ENCODE peak calls at places on chromosome 3, in four cellular contexts. F is WTC11, P is K562, D is A549. A is an unnamed sample.

GRCh38 chr3:123535580-123535979 is 49.3 kb downstream of the HACD2 start:
- DNase-seq in F (no peak), D (no peak), P (no peak), A (no peak)

GRCh38 chr3:159620281-159620680 is 368.4 kb upstream of the IL12A start:
- DNase-seq in D (no peak), F (no peak), P (no peak), A (no peak)

GRCh38 chr3:1082024-1082633 is 10.7 kb upstream of the CNTN6 start:
- DNase-seq in D (no peak), F (no peak), P (peak), A (peak)

GRCh38 chr3:76403556-76403955 is 618.2 kb upstream of the ZNF717 start:
- DNase-seq in D (no peak), F (no peak), P (no peak), A (no peak)

GRCh38 chr3:197111685-197112084 is 82.1 kb upstream of the MELTF start:
- DNase-seq in F (no peak), P (no peak), D (no peak), A (no peak)

GRCh38 chr3:13116426-13116825 is 43.2 kb upstream of the IQSEC1 start:
- DNase-seq in P (no peak), F (no peak), D (no peak), A (no peak)

GRCh38 chr3:183548262-183548769 is 7.2 kb downstream of the KLHL6 start:
- DNase-seq in F (peak), P (no peak), D (peak), A (no peak)

GRCh38 chr3:176430244-176430893 is 766.9 kb downstream of the TBL1XR1 start:
- DNase-seq in D (peak), P (peak), F (no peak), A (peak)

GRCh38 chr3:70973558-70973957 is 610.0 kb downstream of the FOXP1 start:
- DNase-seq in F (no peak), D (no peak), P (no peak), A (no peak)

GRCh38 chr3:17954801-17955200 is 212.4 kb upstream of the TBC1D5 start:
- DNase-seq in D (no peak), F (peak), P (no peak), A (no peak)

GRCh38 chr3:81302045-81302444 is 459.4 kb downstream of the GBE1 start:
- DNase-seq in D (peak), F (peak), P (peak), A (peak)

GRCh38 chr3:71022552-71023335 is 560.8 kb downstream of the FOXP1 start:
- DNase-seq in D (no peak), F (peak), P (no peak), A (peak)

GRCh38 chr3:46990573-46991374 is 11.3 kb downstream of the NBEAL2 start:
- DNase-seq in D (no peak), F (no peak), P (no peak), A (no peak)

GRCh38 chr3:123919353-123919752 is 35.2 kb upstream of the MYLK start:
- DNase-seq in F (no peak), D (no peak), P (no peak), A (no peak)

GRCh38 chr3:56802793-56803192 is 1.0 kb upstream of the ARHGEF3 start:
- DNase-seq in D (no peak), F (no peak), P (no peak), A (no peak)

GRCh38 chr3:190566043-190566933 is 52.4 kb downstream of the IL1RAP start:
- DNase-seq in F (no peak), P (peak), D (peak), A (peak)

GRCh38 chr3:365268-365667 is 168.7 kb downstream of the CHL1 start:
- DNase-seq in F (no peak), P (no peak), D (no peak), A (no peak)

GRCh38 chr3:136250862-136251460 is 821 bp downstream of the PCCB start:
- DNase-seq in P (peak), D (no peak), F (peak), A (peak)

GRCh38 chr3:108818404-108818803 is 4.2 kb upstream of the TRAT1 start:
- DNase-seq in F (peak), D (no peak), P (peak), A (peak)

GRCh38 chr3:65748326-65748725 is 290.4 kb downstream of the MAGI1 start:
- DNase-seq in F (no peak), P (no peak), D (no peak), A (no peak)

GRCh38 chr3:52693071-52693470 is 7.2 kb downstream of the GNL3 start:
- DNase-seq in F (no peak), P (no peak), D (no peak), A (no peak)

GRCh38 chr3:126474498-126475410 is 937 bp downstream of the ZXDC start:
- DNase-seq in D (peak), P (peak), F (peak), A (no peak)

GRCh38 chr3:33074217-33075067 is 22.5 kb downstream of the GLB1 start:
- DNase-seq in P (peak), F (peak), D (peak), A (peak)

GRCh38 chr3:17091895-17092294 is 207.1 kb downstream of the PLCL2 start:
- DNase-seq in P (no peak), F (no peak), D (no peak), A (no peak)

GRCh38 chr3:133742351-133743091 is 3.7 kb upstream of the TF start:
- DNase-seq in D (peak), P (no peak), F (no peak), A (peak)

GRCh38 chr3:38353151-38353550 is 6.6 kb downstream of the XYLB start:
- DNase-seq in P (no peak), D (no peak), F (no peak), A (no peak)

GRCh38 chr3:132174500-132174899 is 139.7 kb upstream of the CPNE4 start:
- DNase-seq in D (no peak), F (no peak), P (no peak), A (no peak)

GRCh38 chr3:159480046-159480445 is 508.6 kb upstream of the IL12A start:
- DNase-seq in F (no peak), D (no peak), P (no peak), A (no peak)

GRCh38 chr3:58604031-58604430 is 26.8 kb upstream of the FAM107A start:
- DNase-seq in F (no peak), D (no peak), P (no peak), A (no peak)

GRCh38 chr3:127679534-127680145 is 6.9 kb downstream of the ABTB1 start:
- DNase-seq in F (peak), D (no peak), P (no peak), A (no peak)

GRCh38 chr3:11172136-11172670 is 17.9 kb downstream of the HRH1 start:
- DNase-seq in F (no peak), D (no peak), P (no peak), A (no peak)

GRCh38 chr3:24522155-24522579 is 27.5 kb upstream of the THRB start:
- DNase-seq in P (no peak), D (no peak), F (peak), A (peak)
- TF ChIP-seq HMGXB4 in P (no peak), D (no peak), F (no peak), A (no peak)

GRCh38 chr3:14566812-14567211 is 26.7 kb upstream of the GRIP2 start:
- DNase-seq in P (no peak), D (no peak), F (no peak), A (no peak)

GRCh38 chr3:14568269-14568668 is 28.1 kb upstream of the GRIP2 start:
- DNase-seq in F (no peak), D (no peak), P (no peak), A (no peak)

GRCh38 chr3:14570089-14570488 is 29.9 kb upstream of the GRIP2 start:
- DNase-seq in F (no peak), D (no peak), P (no peak), A (no peak)

GRCh38 chr3:14570864-14571263 is 30.7 kb upstream of the GRIP2 start:
- DNase-seq in F (no peak), P (no peak), D (no peak), A (no peak)

DNA sequence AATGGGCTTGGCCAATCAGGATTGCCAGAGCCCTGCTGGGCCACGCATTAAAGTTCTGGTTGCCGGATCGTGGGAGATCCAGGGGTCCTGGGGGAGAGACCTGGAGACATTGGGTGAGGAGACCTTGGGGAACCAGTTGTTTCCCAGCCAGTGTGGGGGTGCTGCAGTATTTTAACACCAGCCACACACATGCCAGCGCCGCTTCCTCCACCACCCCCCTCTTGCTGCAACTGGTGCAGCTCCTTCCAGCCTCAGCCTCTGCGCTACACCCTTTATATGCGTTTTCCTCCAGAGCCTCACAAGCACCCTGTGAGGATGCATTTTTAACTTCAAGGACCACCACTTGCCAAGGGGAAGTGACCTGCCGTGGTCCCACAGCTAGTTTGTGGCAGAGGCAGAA is 29.3 kb upstream of the GRIP2 start:
- DNase-seq in F (no peak), P (no peak), D (no peak), A (no peak)
- TF ChIP-seq HMGXB4 in F (no peak), P (no peak), D (no peak), A (no peak)

GRCh38 chr3:195133462-195133861 is 137.5 kb downstream of the XXYLT1 start:
- DNase-seq in F (no peak), D (no peak), P (no peak), A (no peak)
- TF ChIP-seq HMGXB4 in F (no peak), D (no peak), P (no peak), A (no peak)

GRCh38 chr3:107369791-107370190 is 7.4 kb upstream of the CCDC54 start:
- DNase-seq in F (no peak), D (no peak), P (no peak), A (no peak)

GRCh38 chr3:107365051-107365450 is 12.2 kb upstream of the CCDC54 start:
- DNase-seq in F (no peak), D (no peak), P (no peak), A (no peak)

GRCh38 chr3:107368999-107369398 is 8.2 kb upstream of the CCDC54 start:
- DNase-seq in F (no peak), P (no peak), D (no peak), A (no peak)

GRCh38 chr3:107366766-107367165 is 10.5 kb upstream of the CCDC54 start:
- DNase-seq in F (peak), P (peak), D (no peak), A (no peak)

GRCh38 chr3:107367353-107367752 is 9.9 kb upstream of the CCDC54 start:
- DNase-seq in P (peak), D (peak), F (no peak), A (no peak)
- TF ChIP-seq HMGXB4 in P (no peak), D (no peak), F (no peak), A (no peak)

DNA sequence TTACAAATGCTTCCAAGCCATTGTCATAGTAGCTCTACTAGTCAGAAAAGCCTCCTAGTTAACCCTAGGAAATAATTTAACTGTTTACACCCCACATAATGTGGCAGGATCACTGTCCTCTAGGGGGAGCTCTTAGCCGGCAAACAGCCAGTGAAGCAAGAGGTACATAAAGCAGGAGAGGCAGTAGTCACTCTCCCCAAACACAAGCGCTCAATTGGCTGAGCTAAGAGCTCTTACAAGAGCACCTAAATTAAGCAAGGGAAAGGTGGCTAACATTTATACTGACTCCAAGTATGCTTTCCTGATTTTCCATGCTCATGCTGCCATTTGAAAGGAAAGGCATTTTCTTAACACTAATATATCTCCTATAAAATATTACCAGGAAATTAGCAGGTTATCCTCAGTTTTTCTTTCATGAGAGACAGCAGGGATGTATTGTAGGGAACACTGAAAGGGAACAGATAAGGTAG is 37.6 kb downstream of the NCEH1 start:
- DNase-seq in P (peak), F (peak), D (peak), A (peak)
- TF ChIP-seq HMGXB4 in P (no peak), F (no peak), D (no peak), A (no peak)

DNA sequence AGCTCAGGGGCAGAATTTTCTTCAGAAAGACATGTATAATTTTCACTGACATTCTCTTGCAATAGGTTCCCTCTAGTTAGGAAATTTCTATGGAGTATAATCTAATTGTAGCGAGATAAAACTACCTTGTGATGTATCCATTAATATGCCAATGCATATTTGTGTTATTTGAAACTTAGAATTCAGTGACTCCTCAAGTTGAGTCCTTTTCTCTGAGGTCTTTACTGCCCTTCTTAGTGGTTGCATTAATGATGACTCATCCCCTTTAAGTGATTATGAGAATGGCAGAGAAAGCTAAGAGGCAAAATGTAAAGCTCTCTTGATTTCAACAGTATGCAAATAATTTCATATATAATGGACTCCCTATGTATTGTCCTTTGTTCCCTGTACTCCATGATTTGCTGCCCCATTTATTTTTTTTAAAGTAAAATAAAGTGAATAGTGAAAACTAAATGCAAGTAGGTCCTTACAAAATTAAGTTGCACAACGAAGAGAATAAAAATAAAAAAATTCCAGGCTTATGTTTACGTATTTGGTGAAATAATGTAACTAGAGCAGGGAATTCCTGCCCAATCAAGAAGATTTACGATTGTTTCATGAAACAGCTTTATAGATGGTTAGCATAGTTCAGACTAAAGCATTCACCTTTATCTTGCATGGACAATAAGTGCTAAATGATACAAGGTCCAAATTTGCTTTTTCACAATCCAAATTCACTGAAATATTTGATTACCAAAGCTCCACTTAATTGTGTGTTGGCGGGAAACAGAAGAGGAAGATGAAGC is 78.1 kb downstream of the ZPLD1 start:
- DNase-seq in F (no peak), P (no peak), D (no peak), A (no peak)
- TF ChIP-seq HMGXB4 in F (no peak), P (no peak), D (no peak), A (no peak)

GRCh38 chr3:139577899-139578298 is 38.4 kb upstream of the RBP1 start:
- DNase-seq in D (no peak), P (no peak), F (no peak), A (no peak)

GRCh38 chr3:139571744-139572143 is 32.2 kb upstream of the RBP1 start:
- DNase-seq in P (no peak), F (no peak), D (no peak), A (no peak)

GRCh38 chr3:139574026-139574947 is 34.7 kb upstream of the RBP1 start:
- DNase-seq in F (no peak), P (no peak), D (no peak), A (no peak)

GRCh38 chr3:139578783-139579182 is 39.2 kb upstream of the RBP1 start:
- DNase-seq in D (no peak), F (no peak), P (no peak), A (no peak)

GRCh38 chr3:139572847-139573672 is 33.5 kb upstream of the RBP1 start:
- DNase-seq in P (no peak), F (no peak), D (no peak), A (no peak)
- TF ChIP-seq HMGXB4 in P (no peak), F (no peak), D (no peak), A (no peak)